ENCODE peak calls at places on chromosomes 6 and 20, in nine cellular contexts. One of them, this sample, is unnamed.

GRCh38 chr6:76633259-76633658 is 560.8 kb upstream of the IMPG1 start:
- DNase-seq in HTR-8/SVneo: no peak
- DNase-seq in BJ: no peak
- DNase-seq in tibial artery: no peak
- DNase-seq in stimulated activated CD8-positive, alpha-beta memory T cell treated with anti-CD3 and anti-CD28 coated beads, Interleukin-2, amount 100 ng/mL, for 48 hours: no peak
- DNase-seq in cardiac fibroblast: no peak
- DNase-seq in iPS DF 19.7: no peak
- DNase-seq in iris pigment epithelial cell: no peak
- DNase-seq in activated T-helper 1 cell treated with anti-CD3 and anti-CD28 coated beads, Interleukin-2, amount 50 U/mL, for 16 hours: no peak
- DNase-seq in this sample: no peak

GRCh38 chr6:3831741-3832530 is 17.2 kb upstream of the FAM50B start:
- DNase-seq in cardiac fibroblast: no peak
- DNase-seq in BJ: no peak
- DNase-seq in tibial artery: no peak
- DNase-seq in iPS DF 19.7: no peak
- DNase-seq in stimulated activated CD8-positive, alpha-beta memory T cell treated with anti-CD3 and anti-CD28 coated beads, Interleukin-2, amount 100 ng/mL, for 48 hours: no peak
- DNase-seq in HTR-8/SVneo: no peak
- DNase-seq in activated T-helper 1 cell treated with anti-CD3 and anti-CD28 coated beads, Interleukin-2, amount 50 U/mL, for 16 hours: no peak
- DNase-seq in iris pigment epithelial cell: no peak
- DNase-seq in this sample: no peak

GRCh38 chr6:102474041-102474807 is 1080.7 kb downstream of the GRIK2 start:
- DNase-seq in tibial artery: no peak
- DNase-seq in activated T-helper 1 cell treated with anti-CD3 and anti-CD28 coated beads, Interleukin-2, amount 50 U/mL, for 16 hours: no peak
- DNase-seq in iPS DF 19.7: no peak
- DNase-seq in HTR-8/SVneo: no peak
- DNase-seq in BJ: no peak
- DNase-seq in iris pigment epithelial cell: no peak
- DNase-seq in cardiac fibroblast: no peak
- DNase-seq in stimulated activated CD8-positive, alpha-beta memory T cell treated with anti-CD3 and anti-CD28 coated beads, Interleukin-2, amount 100 ng/mL, for 48 hours: no peak
- DNase-seq in this sample: no peak

GRCh38 chr20:11651138-11651537 is 266.6 kb upstream of the BTBD3 start:
- DNase-seq in cardiac fibroblast: no peak
- DNase-seq in stimulated activated CD8-positive, alpha-beta memory T cell treated with anti-CD3 and anti-CD28 coated beads, Interleukin-2, amount 100 ng/mL, for 48 hours: no peak
- DNase-seq in iPS DF 19.7: no peak
- DNase-seq in BJ: no peak
- DNase-seq in iris pigment epithelial cell: no peak
- DNase-seq in HTR-8/SVneo: no peak
- DNase-seq in activated T-helper 1 cell treated with anti-CD3 and anti-CD28 coated beads, Interleukin-2, amount 50 U/mL, for 16 hours: no peak
- DNase-seq in tibial artery: no peak
- DNase-seq in this sample: no peak

GRCh38 chr6:38400764-38401163 is 239.0 kb downstream of the BTBD9 start:
- DNase-seq in activated T-helper 1 cell treated with anti-CD3 and anti-CD28 coated beads, Interleukin-2, amount 50 U/mL, for 16 hours: no peak
- DNase-seq in tibial artery: no peak
- DNase-seq in stimulated activated CD8-positive, alpha-beta memory T cell treated with anti-CD3 and anti-CD28 coated beads, Interleukin-2, amount 100 ng/mL, for 48 hours: no peak
- DNase-seq in cardiac fibroblast: no peak
- DNase-seq in iris pigment epithelial cell: no peak
- DNase-seq in HTR-8/SVneo: no peak
- DNase-seq in BJ: no peak
- DNase-seq in iPS DF 19.7: no peak
- DNase-seq in this sample: peak

GRCh38 chr6:35154262-35154661 is 13.1 kb upstream of the TCP11 start:
- DNase-seq in activated T-helper 1 cell treated with anti-CD3 and anti-CD28 coated beads, Interleukin-2, amount 50 U/mL, for 16 hours: no peak
- DNase-seq in HTR-8/SVneo: no peak
- DNase-seq in tibial artery: no peak
- DNase-seq in stimulated activated CD8-positive, alpha-beta memory T cell treated with anti-CD3 and anti-CD28 coated beads, Interleukin-2, amount 100 ng/mL, for 48 hours: no peak
- DNase-seq in BJ: no peak
- DNase-seq in cardiac fibroblast: no peak
- DNase-seq in iPS DF 19.7: no peak
- DNase-seq in iris pigment epithelial cell: no peak
- DNase-seq in this sample: peak

GRCh38 chr6:17242087-17242486 is 39.1 kb upstream of the RBM24 start:
- DNase-seq in iris pigment epithelial cell: no peak
- DNase-seq in iPS DF 19.7: no peak
- DNase-seq in activated T-helper 1 cell treated with anti-CD3 and anti-CD28 coated beads, Interleukin-2, amount 50 U/mL, for 16 hours: no peak
- DNase-seq in HTR-8/SVneo: no peak
- DNase-seq in stimulated activated CD8-positive, alpha-beta memory T cell treated with anti-CD3 and anti-CD28 coated beads, Interleukin-2, amount 100 ng/mL, for 48 hours: no peak
- DNase-seq in BJ: no peak
- DNase-seq in cardiac fibroblast: no peak
- DNase-seq in tibial artery: no peak
- DNase-seq in this sample: no peak

GRCh38 chr6:17017416-17017815 is 84.4 kb upstream of the STMND1 start:
- DNase-seq in stimulated activated CD8-positive, alpha-beta memory T cell treated with anti-CD3 and anti-CD28 coated beads, Interleukin-2, amount 100 ng/mL, for 48 hours: no peak
- DNase-seq in HTR-8/SVneo: no peak
- DNase-seq in BJ: no peak
- DNase-seq in activated T-helper 1 cell treated with anti-CD3 and anti-CD28 coated beads, Interleukin-2, amount 50 U/mL, for 16 hours: no peak
- DNase-seq in tibial artery: no peak
- DNase-seq in iPS DF 19.7: no peak
- DNase-seq in cardiac fibroblast: no peak
- DNase-seq in iris pigment epithelial cell: no peak
- DNase-seq in this sample: no peak

GRCh38 chr6:139473239-139473701 is 98.8 kb upstream of the CITED2 start:
- DNase-seq in iPS DF 19.7: no peak
- DNase-seq in activated T-helper 1 cell treated with anti-CD3 and anti-CD28 coated beads, Interleukin-2, amount 50 U/mL, for 16 hours: no peak
- DNase-seq in tibial artery: peak
- DNase-seq in BJ: no peak
- DNase-seq in cardiac fibroblast: peak
- DNase-seq in stimulated activated CD8-positive, alpha-beta memory T cell treated with anti-CD3 and anti-CD28 coated beads, Interleukin-2, amount 100 ng/mL, for 48 hours: no peak
- DNase-seq in iris pigment epithelial cell: peak
- DNase-seq in HTR-8/SVneo: no peak
- DNase-seq in this sample: peak

GRCh38 chr20:59071224-59071623 is 28.6 kb upstream of the PRELID3B start:
- DNase-seq in BJ: no peak
- DNase-seq in iris pigment epithelial cell: no peak
- DNase-seq in stimulated activated CD8-positive, alpha-beta memory T cell treated with anti-CD3 and anti-CD28 coated beads, Interleukin-2, amount 100 ng/mL, for 48 hours: no peak
- DNase-seq in tibial artery: no peak
- DNase-seq in activated T-helper 1 cell treated with anti-CD3 and anti-CD28 coated beads, Interleukin-2, amount 50 U/mL, for 16 hours: no peak
- DNase-seq in HTR-8/SVneo: no peak
- DNase-seq in cardiac fibroblast: no peak
- DNase-seq in iPS DF 19.7: no peak
- DNase-seq in this sample: no peak

GRCh38 chr6:33744895-33745546 is 1.7 kb downstream of the IP6K3 start:
- DNase-seq in cardiac fibroblast: no peak
- DNase-seq in activated T-helper 1 cell treated with anti-CD3 and anti-CD28 coated beads, Interleukin-2, amount 50 U/mL, for 16 hours: no peak
- DNase-seq in iPS DF 19.7: no peak
- DNase-seq in tibial artery: no peak
- DNase-seq in stimulated activated CD8-positive, alpha-beta memory T cell treated with anti-CD3 and anti-CD28 coated beads, Interleukin-2, amount 100 ng/mL, for 48 hours: no peak
- DNase-seq in iris pigment epithelial cell: no peak
- DNase-seq in HTR-8/SVneo: no peak
- DNase-seq in BJ: no peak
- DNase-seq in this sample: peak

GRCh38 chr20:54293526-54293925 is 85.6 kb downstream of the PFDN4 start:
- DNase-seq in HTR-8/SVneo: no peak
- DNase-seq in stimulated activated CD8-positive, alpha-beta memory T cell treated with anti-CD3 and anti-CD28 coated beads, Interleukin-2, amount 100 ng/mL, for 48 hours: no peak
- DNase-seq in iPS DF 19.7: no peak
- DNase-seq in cardiac fibroblast: peak
- DNase-seq in activated T-helper 1 cell treated with anti-CD3 and anti-CD28 coated beads, Interleukin-2, amount 50 U/mL, for 16 hours: no peak
- DNase-seq in tibial artery: no peak
- DNase-seq in BJ: no peak
- DNase-seq in iris pigment epithelial cell: no peak
- DNase-seq in this sample: no peak

GRCh38 chr6:54817834-54818233 is 28.7 kb upstream of the FAM83B start:
- DNase-seq in cardiac fibroblast: no peak
- DNase-seq in BJ: no peak
- DNase-seq in HTR-8/SVneo: no peak
- DNase-seq in tibial artery: no peak
- DNase-seq in iPS DF 19.7: no peak
- DNase-seq in activated T-helper 1 cell treated with anti-CD3 and anti-CD28 coated beads, Interleukin-2, amount 50 U/mL, for 16 hours: no peak
- DNase-seq in iris pigment epithelial cell: no peak
- DNase-seq in stimulated activated CD8-positive, alpha-beta memory T cell treated with anti-CD3 and anti-CD28 coated beads, Interleukin-2, amount 100 ng/mL, for 48 hours: no peak
- DNase-seq in this sample: no peak

GRCh38 chr6:169520104-169520503 is 181.7 kb downstream of the WDR27 start:
- DNase-seq in activated T-helper 1 cell treated with anti-CD3 and anti-CD28 coated beads, Interleukin-2, amount 50 U/mL, for 16 hours: no peak
- DNase-seq in stimulated activated CD8-positive, alpha-beta memory T cell treated with anti-CD3 and anti-CD28 coated beads, Interleukin-2, amount 100 ng/mL, for 48 hours: no peak
- DNase-seq in iris pigment epithelial cell: peak
- DNase-seq in HTR-8/SVneo: no peak
- DNase-seq in BJ: no peak
- DNase-seq in cardiac fibroblast: peak
- DNase-seq in iPS DF 19.7: no peak
- DNase-seq in tibial artery: no peak
- DNase-seq in this sample: peak